ENCODE peak calls at places on chromosome 14, in four cellular contexts. G is stimulated activated CD8-positive, alpha-beta memory T cell treated with anti-CD3 and anti-CD28 coated beads, Interleukin-15, amount 100 ng/mL, for 4 hours; Z is heart right ventricle; K is HFFc6. X is an unnamed sample.

GRCh38 chr14:23182372-23183014 is 967 bp downstream of the SLC7A8 start:
- DNase-seq in G (no peak), Z (no peak), K (no peak), X (no peak)

GRCh38 chr14:54127526-54127925 is 170.9 kb upstream of the BMP4 start:
- DNase-seq in G (no peak), Z (no peak), K (no peak), X (no peak)

GRCh38 chr14:41549821-41550597 is 56.7 kb upstream of the LRFN5 start:
- DNase-seq in G (no peak), Z (no peak), K (no peak), X (no peak)

GRCh38 chr14:93065272-93065730 is 50.4 kb downstream of the ITPK1 start:
- DNase-seq in G (no peak), Z (no peak), K (no peak), X (no peak)

GRCh38 chr14:76763362-76764041 is 2.2 kb downstream of the VASH1 start:
- DNase-seq in G (no peak), Z (no peak), K (no peak), X (no peak)

GRCh38 chr14:75088566-75089373 is 19.3 kb downstream of the ZC2HC1C start:
- DNase-seq in G (peak), Z (peak), K (peak), X (no peak)

GRCh38 chr14:102316048-102316745 is 3.3 kb upstream of the ZNF839 start:
- DNase-seq in G (no peak), Z (peak), K (peak), X (no peak)

GRCh38 chr14:21098134-21098891 is at the start of gene ZNF219:
- DNase-seq in G (no peak), Z (peak), K (peak), X (no peak)

GRCh38 chr14:49896956-49897355 is 4.1 kb downstream of the ARF6 start:
- DNase-seq in G (no peak), Z (no peak), K (no peak), X (no peak)

GRCh38 chr14:51972566-51972965 is 16.8 kb upstream of the RTRAF start:
- DNase-seq in G (no peak), Z (no peak), K (no peak), X (no peak)

GRCh38 chr14:70000601-70001000 is 121.4 kb downstream of the SMOC1 start:
- DNase-seq in G (no peak), Z (no peak), K (no peak), X (no peak)

GRCh38 chr14:32934891-32935633 is 3.6 kb upstream of the NPAS3 start:
- DNase-seq in G (no peak), Z (no peak), K (no peak), X (no peak)

GRCh38 chr14:49367696-49368095 is 218.5 kb downstream of the RPS29 start:
- DNase-seq in G (no peak), Z (no peak), K (no peak), X (no peak)

GRCh38 chr14:70707138-70708038 is 65.7 kb downstream of the TTC9 start:
- DNase-seq in G (no peak), Z (no peak), K (peak), X (no peak)

GRCh38 chr14:76666746-76667145 is 94.5 kb upstream of the VASH1 start:
- DNase-seq in G (no peak), Z (no peak), K (no peak), X (no peak)

GRCh38 chr14:89205137-89205740 is 211.8 kb downstream of the FOXN3 start:
- DNase-seq in G (no peak), Z (no peak), K (no peak), X (no peak)

GRCh38 chr14:78319411-78319810 is 149.2 kb downstream of the NRXN3 start:
- DNase-seq in G (no peak), Z (no peak), K (no peak), X (no peak)

GRCh38 chr14:95318870-95319311 is 817 bp downstream of the CLMN start:
- DNase-seq in G (no peak), Z (no peak), K (no peak), X (no peak)

X was measured in brain pericyte.